ENCODE peak calls at places on chromosomes 12 and 14, in seven cellular contexts. Y is CD4-positive, alpha-beta T cell; G is tibial nerve; X is endothelial cell; S is HCT116; W is nephron progenitor cell; E is endodermal cell. V is an unnamed sample.

GRCh38 chr14:100629696-100630095 is 42.5 kb upstream of the BEGAIN start:
- DNase-seq in Y (no peak), G (no peak), X (no peak), S (no peak), W (no peak), E (no peak), V (no peak)

GRCh38 chr12:32755051-32755653 is 545 bp downstream of the YARS2 start:
- DNase-seq in Y (peak; percentile 54), G (peak; percentile 24), X (peak; percentile 87), S (peak; percentile 66), W (peak; percentile 76), E (peak; percentile 98), V (peak; percentile 47)

GRCh38 chr12:53267309-53268008 is 640 bp upstream of the ESPL1 start:
- DNase-seq in Y (no peak), G (no peak), X (no peak), S (no peak), W (no peak), E (no peak), V (no peak)

GRCh38 chr14:67815573-67816235 is 686 bp downstream of the ZFYVE26 start:
- DNase-seq in Y (no peak), G (no peak), X (no peak), S (no peak), W (no peak), E (peak; percentile 49), V (no peak)

GRCh38 chr12:92143280-92143679 is 2.4 kb downstream of the BTG1 start:
- DNase-seq in Y (no peak), G (no peak), X (no peak), S (no peak), W (no peak), E (peak; percentile 28), V (no peak)

GRCh38 chr12:43352001-43352400 is 200.0 kb downstream of the ADAMTS20 start:
- DNase-seq in Y (no peak), G (no peak), X (no peak), S (no peak), W (no peak), E (no peak), V (no peak)

GRCh38 chr12:99066726-99067125 is 421.6 kb downstream of the APAF1 start:
- DNase-seq in Y (no peak), G (no peak), X (no peak), S (no peak), W (no peak), E (no peak), V (no peak)

GRCh38 chr14:87217023-87217422 is 776.0 kb downstream of the GALC start:
- DNase-seq in Y (no peak), G (no peak), X (no peak), S (no peak), W (no peak), E (no peak), V (no peak)

GRCh38 chr12:81963026-81963425 is 203.9 kb upstream of the PPFIA2 start:
- DNase-seq in Y (no peak), G (no peak), X (no peak), S (no peak), W (no peak), E (no peak), V (no peak)

GRCh38 chr12:80943345-80943744 is 5.6 kb upstream of the LIN7A start:
- DNase-seq in Y (no peak), G (no peak), X (no peak), S (no peak), W (no peak), E (no peak), V (no peak)

GRCh38 chr12:80941916-80942315 is 4.2 kb upstream of the LIN7A start:
- DNase-seq in Y (no peak), G (no peak), X (no peak), S (no peak), W (no peak), E (no peak), V (no peak)

DNA sequence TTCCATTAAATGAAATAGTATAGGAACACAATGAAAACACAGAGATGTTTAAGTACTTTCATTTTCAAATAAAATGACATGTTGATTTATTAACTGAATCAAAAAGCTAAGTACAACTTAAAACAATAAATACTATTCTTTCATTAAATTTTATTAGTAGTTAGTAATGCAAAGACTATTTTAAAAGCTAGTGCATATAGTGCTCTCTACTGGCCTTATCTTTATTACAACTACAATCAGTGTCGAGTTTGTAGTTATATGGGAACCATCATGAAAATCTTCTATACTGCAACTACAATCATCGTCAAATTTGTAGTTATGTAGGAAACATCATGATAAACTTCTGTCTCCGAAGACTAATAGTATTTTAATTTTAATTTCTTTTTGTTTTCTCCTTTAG is 8.9 kb upstream of the LIN7A start:
- DNase-seq in Y (no peak), G (no peak), X (no peak), S (no peak), W (no peak), E (no peak), V (no peak)
- TF ChIP-seq CTCF in Y (no peak), G (no peak), X (no peak), S (no peak), W (no peak), E (peak; percentile 40), V (peak; percentile 36)

GRCh38 chr12:47899466-47899865 is 5.3 kb downstream of the VDR start:
- DNase-seq in Y (no peak), G (no peak), X (no peak), S (no peak), W (no peak), E (no peak), V (no peak)

GRCh38 chr12:47900101-47900479 is 4.7 kb downstream of the VDR start:
- DNase-seq in Y (no peak), G (no peak), X (no peak), S (no peak), W (no peak), E (no peak), V (no peak)

GRCh38 chr12:47901285-47902093 is 3.3 kb downstream of the VDR start:
- DNase-seq in Y (no peak), G (no peak), X (no peak), S (no peak), W (no peak), E (peak; percentile 42), V (no peak)

GRCh38 chr12:47902131-47902639 is 2.6 kb downstream of the VDR start:
- DNase-seq in Y (no peak), G (no peak), X (no peak), S (no peak), W (no peak), E (peak; percentile 43), V (no peak)

DNA sequence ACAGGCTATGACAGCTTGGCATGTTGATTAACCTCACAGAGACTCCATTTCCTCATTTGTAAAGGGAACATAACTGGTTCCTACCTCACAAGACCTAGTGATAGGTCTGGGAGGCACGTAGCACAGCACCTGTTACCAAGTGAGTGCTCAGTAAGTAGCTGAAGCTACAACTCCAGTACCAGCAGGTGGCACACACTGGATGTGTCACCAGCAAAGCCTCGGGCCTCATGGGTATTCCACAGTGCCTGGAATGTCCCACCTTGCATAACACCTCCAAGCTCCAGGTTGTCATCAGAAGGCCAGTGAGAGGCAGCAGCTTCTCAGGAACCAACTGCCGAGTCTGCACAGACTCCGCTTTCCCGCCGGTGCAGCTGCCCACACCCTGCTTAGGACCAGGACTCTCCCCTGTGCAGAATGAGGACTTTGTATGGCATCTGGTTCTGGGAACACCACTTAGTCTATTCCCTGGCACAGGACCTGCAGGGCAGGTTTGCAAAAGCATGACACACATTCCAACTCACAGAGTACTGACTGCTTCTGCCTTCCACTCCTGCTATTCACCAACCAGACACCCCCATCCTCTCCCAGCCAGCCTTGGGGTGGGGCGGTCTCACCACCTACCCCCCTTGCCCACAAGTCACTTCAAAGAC is 4.2 kb downstream of the VDR start:
- DNase-seq in Y (no peak), G (no peak), X (no peak), S (peak; percentile 29), W (no peak), E (peak; percentile 88), V (no peak)
- TF ChIP-seq CTCF in Y (no peak), G (no peak), X (no peak), S (peak; percentile 48), W (no peak), E (peak; percentile 65), V (peak; percentile 23)

GRCh38 chr14:99188721-99189120 is 83.3 kb downstream of the BCL11B start:
- DNase-seq in Y (no peak), G (no peak), X (peak; percentile 38), S (no peak), W (no peak), E (peak; percentile 85), V (no peak)
- TF ChIP-seq CTCF in Y (peak; percentile 9), G (no peak), X (peak; percentile 43), S (no peak), W (peak; percentile 8), E (peak; percentile 87), V (no peak)

GRCh38 chr12:22283508-22283907 is 51.0 kb downstream of the ST8SIA1 start:
- DNase-seq in Y (no peak), G (no peak), X (no peak), S (no peak), W (no peak), E (no peak), V (no peak)
- TF ChIP-seq CTCF in Y (no peak), G (no peak), X (no peak), S (no peak), W (no peak), E (peak; percentile 68), V (no peak)

GRCh38 chr14:66085662-66086061 is 400.5 kb upstream of the CCDC196 start:
- DNase-seq in Y (no peak), G (no peak), X (no peak), S (no peak), W (no peak), E (no peak), V (no peak)
- TF ChIP-seq CTCF in Y (no peak), G (no peak), X (no peak), S (no peak), W (no peak), E (no peak), V (no peak)

GRCh38 chr14:37709419-37710195 is 114.2 kb downstream of the TTC6 start:
- DNase-seq in Y (no peak), G (no peak), X (no peak), S (peak; percentile 16), W (no peak), E (no peak), V (no peak)
- TF ChIP-seq CTCF in Y (no peak), G (no peak), X (peak; percentile 65), S (peak; percentile 52), W (peak; percentile 41), E (peak; percentile 76), V (peak; percentile 29)

GRCh38 chr12:112282920-112283319 is 99.3 kb downstream of the HECTD4 start:
- DNase-seq in Y (no peak), G (no peak), X (no peak), S (no peak), W (no peak), E (no peak), V (no peak)
- TF ChIP-seq CTCF in Y (no peak), G (no peak), X (no peak), S (no peak), W (no peak), E (no peak), V (no peak)

V was measured in heart right ventricle.